ENCODE peak calls at places on chromosomes 3 and 15, in seven cellular contexts. J is lung; B is pons; G is AG04449; V is fibroblast of pulmonary artery; F is CD8-positive, alpha-beta T cell; Y is iPS DF 6.9. D is an unnamed sample.

GRCh38 chr3:51282931-51283330 is 102.2 kb upstream of the MANF start:
- DNase-seq in J (no peak), B (no peak), G (peak), V (no peak), F (no peak), Y (no peak), D (no peak)

GRCh38 chr3:190424478-190425439 is 24.9 kb downstream of the TMEM207 start:
- DNase-seq in J (peak), B (peak), G (no peak), V (peak), F (no peak), Y (peak), D (peak)

GRCh38 chr15:82108489-82109078 is 62.8 kb upstream of the MEX3B start:
- DNase-seq in J (peak), B (no peak), G (no peak), V (peak), F (peak), Y (no peak), D (peak)

GRCh38 chr15:101376615-101377395 is 81.8 kb upstream of the SNRPA1 start:
- DNase-seq in J (no peak), B (no peak), G (no peak), V (no peak), F (no peak), Y (no peak), D (no peak)

GRCh38 chr3:72820405-72820804 is 27.8 kb downstream of the SHQ1 start:
- DNase-seq in J (no peak), B (peak), G (no peak), V (peak), F (no peak), Y (no peak), D (no peak)

GRCh38 chr15:78212546-78213424 is 21.6 kb downstream of the ACSBG1 start:
- DNase-seq in J (no peak), B (no peak), G (no peak), V (peak), F (no peak), Y (no peak), D (no peak)

GRCh38 chr3:138241061-138241460 is 54.0 kb downstream of the ARMC8 start:
- DNase-seq in J (no peak), B (no peak), G (no peak), V (no peak), F (no peak), Y (no peak), D (no peak)

GRCh38 chr3:186268616-186269448 is 93.2 kb downstream of the DGKG start:
- DNase-seq in J (no peak), B (no peak), G (no peak), V (peak), F (no peak), Y (peak), D (no peak)

GRCh38 chr15:95884276-95884675 is 446.2 kb upstream of the NR2F2 start:
- DNase-seq in J (no peak), B (no peak), G (no peak), V (no peak), F (no peak), Y (peak), D (no peak)

GRCh38 chr15:64072812-64073211 is 20.8 kb downstream of the CIAO2A start:
- DNase-seq in J (no peak), B (no peak), G (no peak), V (no peak), F (no peak), Y (no peak), D (no peak)

GRCh38 chr15:70361106-70361505 is 263.4 kb upstream of the TLE3 start:
- DNase-seq in J (no peak), B (no peak), G (no peak), V (no peak), F (peak), Y (no peak), D (no peak)

GRCh38 chr3:130395331-130395730 is 49.9 kb downstream of the COL6A5 start:
- DNase-seq in J (no peak), B (no peak), G (no peak), V (no peak), F (no peak), Y (no peak), D (no peak)

GRCh38 chr3:146382386-146382785 is 87.0 kb downstream of the PLSCR2 start:
- DNase-seq in J (no peak), B (no peak), G (no peak), V (peak), F (no peak), Y (no peak), D (no peak)

GRCh38 chr3:45171283-45171682 is 25.1 kb upstream of the CDCP1 start:
- DNase-seq in J (no peak), B (no peak), G (no peak), V (no peak), F (no peak), Y (no peak), D (no peak)

GRCh38 chr3:126287536-126288181 is 69.5 kb downstream of the KLF15 start:
- DNase-seq in J (peak), B (peak), G (no peak), V (peak), F (no peak), Y (no peak), D (no peak)

GRCh38 chr3:184559336-184559735 is 2.2 kb upstream of the EPHB3 start:
- DNase-seq in J (peak), B (no peak), G (no peak), V (no peak), F (no peak), Y (no peak), D (no peak)

GRCh38 chr15:48898083-48898482 is 20.1 kb downstream of the EID1 start:
- DNase-seq in J (no peak), B (peak), G (no peak), V (no peak), F (no peak), Y (no peak), D (no peak)

GRCh38 chr3:110881069-110881468 is 190.5 kb upstream of the NECTIN3 start:
- DNase-seq in J (no peak), B (peak), G (no peak), V (peak), F (no peak), Y (peak), D (no peak)

GRCh38 chr3:143975549-143976152 is 4.0 kb downstream of the DIPK2A start:
- DNase-seq in J (no peak), B (peak), G (no peak), V (peak), F (no peak), Y (no peak), D (no peak)